ENCODE peak calls at places on chromosomes 3 and 15, in six cellular contexts. I is IMR-90, N is mesenchymal stem cell, R is neuronal stem cell, H is trophoblast cell, C is H1. P is an unnamed sample.

GRCh38 chr3:134320749-134321148 is 53.5 kb downstream of the AMOTL2 start:
- DNase-seq in I (no peak), N (no peak), R (no peak), H (peak; percentile 84), C (peak; percentile 43), P (peak; percentile 24)

GRCh38 chr15:34122771-34123183 is 20.9 kb downstream of the PGBD4 start:
- DNase-seq in I (peak; percentile 97), N (peak; percentile 99), R (no peak), H (peak; percentile 72), C (no peak), P (no peak)

GRCh38 chr15:89822951-89823701 is 8.5 kb upstream of the ANPEP start:
- DNase-seq in I (peak; percentile 18), N (no peak), R (no peak), H (no peak), C (no peak), P (peak; percentile 28)

GRCh38 chr15:55823699-55824098 is 80.7 kb upstream of the PRTG start:
- DNase-seq in I (peak; percentile 23), N (peak; percentile 61), R (no peak), H (no peak), C (no peak), P (no peak)

GRCh38 chr3:119175869-119176756 is 2.7 kb downstream of the UPK1B start:
- DNase-seq in I (peak; percentile 25), N (no peak), R (no peak), H (peak; percentile 53), C (no peak), P (no peak)

GRCh38 chr15:67082007-67082536 is 16.7 kb downstream of the SMAD3 start:
- DNase-seq in I (no peak), N (no peak), R (no peak), H (peak; percentile 84), C (no peak), P (no peak)

GRCh38 chr15:60444289-60444912 is 34.5 kb downstream of the ICE2 start:
- DNase-seq in I (peak; percentile 51), N (peak; percentile 52), R (no peak), H (peak; percentile 4), C (no peak), P (no peak)

GRCh38 chr15:89654847-89655805 is at the start of gene KIF7:
- DNase-seq in I (peak; percentile 47), N (peak; percentile 48), R (peak; percentile 70), H (peak; percentile 13), C (peak; percentile 87), P (peak; percentile 84)

GRCh38 chr3:108096506-108097325 is 5.9 kb upstream of the CD47 start:
- DNase-seq in I (no peak), N (no peak), R (no peak), H (no peak), C (no peak), P (no peak)

GRCh38 chr3:29335438-29335837 is 54.6 kb downstream of the RBMS3 start:
- DNase-seq in I (peak; percentile 98), N (peak; percentile 98), R (peak; percentile 6), H (peak; percentile 15), C (no peak), P (no peak)

GRCh38 chr3:197792019-197792647 is 1.1 kb downstream of the LRCH3 start:
- DNase-seq in I (no peak), N (no peak), R (no peak), H (no peak), C (no peak), P (no peak)

GRCh38 chr15:85116066-85116465 is 134.4 kb downstream of the PDE8A start:
- DNase-seq in I (no peak), N (no peak), R (no peak), H (peak; percentile 91), C (peak; percentile 11), P (no peak)
- H4K91ac ChIP-seq in I (no peak overlapping the region), N (no peak overlapping the region), R (no peak overlapping the region), H (no peak overlapping the region), C (no peak overlapping the region), P (no peak overlapping the region)

DNA sequence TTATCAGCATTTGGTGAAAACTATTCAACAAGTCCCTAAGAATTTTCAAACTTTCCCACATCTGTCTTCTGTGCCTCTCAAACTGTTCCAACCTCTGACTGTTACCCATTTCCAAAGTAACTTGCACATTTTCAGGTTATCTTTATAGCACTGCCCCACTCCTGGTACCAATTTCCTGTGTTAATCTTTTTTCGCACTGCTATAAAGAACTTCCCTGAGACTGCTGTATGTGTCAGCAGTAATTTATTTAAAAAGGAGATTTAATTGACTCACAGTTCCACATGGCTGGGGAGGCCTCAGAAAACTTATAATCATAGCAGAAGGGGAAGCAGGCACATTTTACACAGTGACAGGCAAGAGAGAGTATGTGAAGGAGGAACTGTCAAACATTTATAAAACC is 310.9 kb upstream of the SLITRK3 start:
- DNase-seq in I (no peak), N (no peak), R (no peak), H (no peak), C (no peak), P (no peak)
- H4K91ac ChIP-seq in I (no peak overlapping the region), N (no peak overlapping the region), R (no peak overlapping the region), H (no peak overlapping the region), C (no peak overlapping the region), P (no peak overlapping the region)

GRCh38 chr3:131526801-131527347 is 24.1 kb upstream of the MRPL3 start:
- DNase-seq in I (peak; percentile 19), N (peak; percentile 11), R (peak; percentile 42), H (peak; percentile 51), C (peak; percentile 84), P (peak; percentile 95)
- H4K91ac ChIP-seq in I (no peak overlapping the region), N (no peak overlapping the region), R (peak overlapping the region; percentile 3), H (no peak overlapping the region), C (no peak overlapping the region), P (no peak overlapping the region)

GRCh38 chr3:112339609-112340008 is 6.7 kb downstream of the CD200 start:
- DNase-seq in I (no peak), N (no peak), R (no peak), H (no peak), C (no peak), P (no peak)
- H4K91ac ChIP-seq in I (no peak overlapping the region), N (no peak overlapping the region), R (no peak overlapping the region), H (no peak overlapping the region), C (no peak overlapping the region), P (no peak overlapping the region)

DNA sequence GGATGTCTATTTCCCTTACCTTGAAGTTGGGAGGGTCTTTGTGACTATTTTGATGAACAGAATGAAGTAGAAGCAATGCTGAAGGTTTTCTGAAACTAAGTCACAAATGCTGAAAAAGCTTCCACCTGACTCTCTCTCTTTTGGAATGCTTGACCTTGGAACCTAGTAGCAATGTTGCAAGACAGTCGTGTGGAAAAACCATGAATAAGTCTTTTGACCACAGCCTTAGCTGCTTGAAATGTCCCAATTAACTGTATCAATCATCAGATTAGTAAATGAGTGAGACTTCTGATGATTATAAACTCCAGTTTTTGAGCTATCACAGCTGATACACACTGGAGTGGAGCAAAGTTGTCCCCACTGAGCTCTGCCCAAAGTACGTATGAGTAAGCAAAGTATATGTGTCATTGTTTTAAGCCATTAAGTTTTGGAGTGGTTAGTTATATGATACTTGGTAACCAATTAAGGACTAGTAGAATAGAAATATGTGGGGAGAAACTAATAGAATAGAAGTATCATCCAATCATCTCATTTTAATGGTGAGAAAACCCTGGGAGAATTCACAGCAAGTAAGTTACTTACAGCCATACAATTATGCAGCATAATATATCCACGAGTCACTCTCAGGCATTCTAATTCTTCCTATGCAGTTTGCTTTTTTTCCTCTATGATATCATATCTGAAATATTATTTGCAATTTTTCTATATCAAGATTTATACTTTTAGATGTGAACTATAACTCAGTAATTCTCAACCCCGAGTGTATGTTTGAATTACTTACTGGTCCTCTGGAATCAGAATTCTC is 1010.6 kb downstream of the ROBO2 start:
- DNase-seq in I (peak; percentile 45), N (peak; percentile 6), R (no peak), H (no peak), C (no peak), P (no peak)
- H4K91ac ChIP-seq in I (no peak overlapping the region), N (no peak overlapping the region), R (no peak overlapping the region), H (no peak overlapping the region), C (no peak overlapping the region), P (no peak overlapping the region)

DNA sequence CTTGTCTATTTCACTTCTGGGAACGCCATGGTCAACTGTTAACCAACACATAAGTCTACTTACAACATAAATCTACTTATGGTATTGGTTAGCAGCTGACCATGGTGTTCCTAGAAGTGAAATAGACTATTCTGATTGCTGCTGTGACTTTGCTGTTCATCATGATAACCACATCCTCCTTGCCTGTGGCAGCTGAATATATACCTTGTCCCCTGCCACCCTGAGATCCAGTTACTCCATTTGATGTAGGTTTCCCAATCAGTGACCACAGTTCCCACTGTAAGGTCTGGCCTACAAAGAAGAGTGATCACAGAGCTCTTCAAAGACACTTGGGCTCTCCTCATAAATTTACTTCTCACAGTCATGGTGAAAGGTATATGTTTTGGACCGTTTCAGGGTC is 66.8 kb upstream of the ALDH1A3 start:
- DNase-seq in I (no peak), N (no peak), R (no peak), H (no peak), C (no peak), P (no peak)
- H4K91ac ChIP-seq in I (no peak overlapping the region), N (no peak overlapping the region), R (no peak overlapping the region), H (no peak overlapping the region), C (no peak overlapping the region), P (no peak overlapping the region)

GRCh38 chr3:122519693-122520092 is 5.0 kb upstream of the KPNA1 start:
- DNase-seq in I (no peak), N (no peak), R (no peak), H (no peak), C (no peak), P (no peak)
- H4K91ac ChIP-seq in I (no peak overlapping the region), N (no peak overlapping the region), R (no peak overlapping the region), H (no peak overlapping the region), C (no peak overlapping the region), P (no peak overlapping the region)

GRCh38 chr15:62428851-62429250 is 263.8 kb upstream of the C2CD4B start:
- DNase-seq in I (no peak), N (no peak), R (no peak), H (no peak), C (no peak), P (no peak)
- H4K91ac ChIP-seq in I (no peak overlapping the region), N (no peak overlapping the region), R (no peak overlapping the region), H (no peak overlapping the region), C (no peak overlapping the region), P (no peak overlapping the region)